ENCODE peak calls at places on chromosomes 13 and 19, in six cellular contexts. O, N, J, F, S and H are unnamed samples.

GRCh38 chr19:53808710-53809125 is 15.4 kb downstream of the NLRP12 start:
- DNase-seq in N (no peak), O (no peak), J (no peak), F (peak; percentile 34), S (peak; percentile 69), H (no peak)

GRCh38 chr13:106561551-106562170 is 6.3 kb downstream of the ARGLU1 start:
- DNase-seq in O (peak; percentile 41), N (peak; percentile 52), S (no peak), F (no peak), J (peak; percentile 13), H (no peak)

GRCh38 chr19:1261512-1261862 is 7.6 kb upstream of the CIRBP start:
- DNase-seq in N (peak; percentile 43), F (no peak), S (no peak), O (no peak), J (no peak), H (no peak)

GRCh38 chr19:18496167-18496979 is 25.5 kb downstream of the ELL start:
- DNase-seq in S (no peak), J (no peak), F (peak; percentile 88), O (no peak), N (peak; percentile 65), H (no peak)

GRCh38 chr13:100898431-100898830 is 223.8 kb upstream of the TMTC4 start:
- DNase-seq in S (no peak), N (no peak), F (no peak), O (no peak), J (no peak), H (no peak)

GRCh38 chr13:81350056-81350455 is 1009.1 kb upstream of the SPRY2 start:
- DNase-seq in J (no peak), F (no peak), O (no peak), N (no peak), S (no peak), H (no peak)

GRCh38 chr13:38265135-38265497 is 84.5 kb upstream of the UFM1 start:
- DNase-seq in F (no peak), O (no peak), N (no peak), S (no peak), J (no peak), H (no peak)

GRCh38 chr19:1373534-1374249 is 10.0 kb upstream of the NDUFS7 start:
- DNase-seq in O (no peak), N (no peak), J (no peak), S (no peak), F (no peak), H (no peak)

GRCh38 chr13:37414667-37415066 is 183.9 kb downstream of the POSTN start:
- DNase-seq in N (no peak), J (no peak), F (no peak), O (no peak), S (no peak), H (no peak)

GRCh38 chr19:47228937-47229673 is 1.9 kb downstream of the BBC3 start:
- DNase-seq in O (no peak), N (no peak), S (no peak), J (no peak), F (no peak), H (no peak)

GRCh38 chr13:80871481-80871880 is 530.6 kb upstream of the SPRY2 start:
- DNase-seq in N (no peak), S (no peak), J (no peak), O (no peak), F (peak; percentile 91), H (no peak)

GRCh38 chr19:4732680-4733114 is 9.1 kb upstream of the DPP9 start:
- DNase-seq in O (no peak), J (peak; percentile 18), F (peak; percentile 43), S (peak; percentile 76), N (peak; percentile 54), H (no peak)